ENCODE peak calls at places on chromosomes 16 and 17, in eight cellular contexts. O is amniotic stem cell, H is T-helper 2 cell, S is LoVo, X is SK-N-SH, M is C1 segment of cervical spinal cord, E is EL, C is fibroblast of pulmonary artery. B is an unnamed sample.

GRCh38 chr17:28662527-28662829 is 473 bp downstream of the SUPT6H start:
- DNase-seq in O (no peak), H (no peak), S (no peak), X (no peak), M (no peak), E (no peak), C (no peak), B (no peak)

GRCh38 chr17:2094891-2095535 is 40.1 kb downstream of the HIC1 start:
- DNase-seq in O (no peak), H (no peak), S (no peak), X (peak), M (peak), E (no peak), C (peak), B (no peak)

GRCh38 chr17:70905796-70906195 is 736.5 kb downstream of the KCNJ2 start:
- DNase-seq in O (no peak), H (no peak), S (no peak), X (no peak), M (no peak), E (peak), C (peak), B (peak)

GRCh38 chr16:30541502-30542329 is 7.1 kb upstream of the ZNF747 start:
- DNase-seq in O (no peak), H (no peak), S (no peak), X (no peak), M (no peak), E (peak), C (peak), B (no peak)

GRCh38 chr16:89720520-89720858 is 209 bp downstream of the VPS9D1 start:
- DNase-seq in O (no peak), H (no peak), S (peak), X (peak), M (peak), E (peak), C (no peak), B (no peak)

GRCh38 chr16:8120001-8120400 is 470.3 kb downstream of the TMEM114 start:
- DNase-seq in O (no peak), H (no peak), S (no peak), X (no peak), M (no peak), E (no peak), C (no peak), B (no peak)

GRCh38 chr17:58666858-58667267 is 25.0 kb downstream of the TEX14 start:
- DNase-seq in O (peak), H (no peak), S (no peak), X (no peak), M (peak), E (peak), C (peak), B (no peak)

GRCh38 chr16:87448866-87449265 is 44.0 kb downstream of the ZCCHC14 start:
- DNase-seq in O (no peak), H (no peak), S (no peak), X (no peak), M (no peak), E (no peak), C (no peak), B (no peak)

GRCh38 chr16:11583889-11584565 is 2.7 kb downstream of the LITAF start:
- DNase-seq in O (no peak), H (no peak), S (peak), X (no peak), M (no peak), E (no peak), C (no peak), B (no peak)

GRCh38 chr17:57993471-57994365 is 5.7 kb upstream of the VEZF1 start:
- DNase-seq in O (no peak), H (no peak), S (no peak), X (no peak), M (no peak), E (no peak), C (no peak), B (no peak)

GRCh38 chr17:80107231-80108021 is 6.0 kb downstream of the GAA start:
- DNase-seq in O (no peak), H (no peak), S (no peak), X (no peak), M (no peak), E (no peak), C (no peak), B (no peak)

GRCh38 chr17:731943-732787 is at the start of gene TLCD3A:
- DNase-seq in O (peak), H (peak), S (peak), X (peak), M (peak), E (peak), C (peak), B (peak)

GRCh38 chr17:14437176-14437575 is 136.3 kb downstream of the HS3ST3B1 start:
- DNase-seq in O (no peak), H (no peak), S (no peak), X (no peak), M (no peak), E (no peak), C (no peak), B (no peak)

GRCh38 chr17:56230660-56231059 is 77.4 kb downstream of the ANKFN1 start:
- DNase-seq in O (no peak), H (no peak), S (no peak), X (no peak), M (no peak), E (peak), C (peak), B (no peak)

GRCh38 chr16:85195884-85196816 is 83.9 kb upstream of the CIBAR2 start:
- DNase-seq in O (no peak), H (no peak), S (no peak), X (peak), M (no peak), E (no peak), C (no peak), B (no peak)

GRCh38 chr17:71900830-71901229 is 220.0 kb upstream of the SOX9 start:
- DNase-seq in O (no peak), H (no peak), S (peak), X (no peak), M (no peak), E (peak), C (peak), B (peak)

GRCh38 chr16:72989203-72989991 is 58.5 kb downstream of the ZFHX3 start:
- DNase-seq in O (peak), H (no peak), S (peak), X (no peak), M (no peak), E (peak), C (peak), B (peak)

GRCh38 chr17:31404028-31404949 is 12.8 kb downstream of the RAB11FIP4 start:
- DNase-seq in O (no peak), H (no peak), S (no peak), X (no peak), M (no peak), E (no peak), C (no peak), B (no peak)